ENCODE peak calls at places on chromosomes 4 and X, in ten cellular contexts. G is Peyer's patch; T is endodermal cell; M is IMR-90; A is stomach; B is tibial nerve; R is CD8-positive, alpha-beta T cell; E is uterus; U is suprapubic skin; N is upper lobe of right lung. W is an unnamed sample.

GRCh38 chr4:141530627-141531026 is 105.8 kb upstream of the IL15 start:
- DNase-seq in G (no peak), T (no peak), M (peak; percentile 25), A (no peak), B (no peak), R (no peak), E (no peak), U (no peak), N (no peak), W (no peak)

GRCh38 chr4:101418466-101418865 is 71.1 kb upstream of the PPP3CA start:
- DNase-seq in G (no peak), T (no peak), M (no peak), A (no peak), B (no peak), R (no peak), E (no peak), U (no peak), N (no peak), W (no peak)

GRCh38 chr4:178264001-178264400 is 821.8 kb upstream of the AGA start:
- DNase-seq in G (no peak), T (no peak), M (no peak), A (no peak), B (no peak), R (no peak), E (no peak), U (no peak), N (no peak), W (no peak)

GRCh38 chr4:100149190-100149589 is 41.1 kb downstream of the DDIT4L start:
- DNase-seq in G (no peak), T (no peak), M (no peak), A (no peak), B (no peak), R (no peak), E (no peak), U (no peak), N (no peak), W (no peak)

GRCh38 chrX:16524327-16524726 is 125.6 kb upstream of the S100G start:
- DNase-seq in G (no peak), T (no peak), M (no peak), A (no peak), B (no peak), R (no peak), E (no peak), U (no peak), N (no peak), W (no peak)

GRCh38 chrX:84224741-84225140 is 36.7 kb upstream of the RPS6KA6 start:
- DNase-seq in G (no peak), T (no peak), M (no peak), A (no peak), B (no peak), R (no peak), E (no peak), U (no peak), N (no peak), W (no peak)

GRCh38 chr4:71187399-71188196 is 151.2 kb upstream of the SLC4A4 start:
- DNase-seq in G (peak; percentile 67), T (peak; percentile 79), M (peak; percentile 60), A (peak; percentile 60), B (no peak), R (peak; percentile 54), E (no peak), U (no peak), N (peak; percentile 68), W (peak; percentile 35)

GRCh38 chr4:136939781-136940180 is 592.5 kb downstream of the PCDH18 start:
- DNase-seq in G (no peak), T (no peak), M (no peak), A (no peak), B (no peak), R (no peak), E (no peak), U (no peak), N (no peak), W (no peak)

GRCh38 chr4:8315343-8316250 is 46.0 kb downstream of the HTRA3 start:
- DNase-seq in G (peak; percentile 48), T (peak; percentile 87), M (peak; percentile 89), A (peak; percentile 61), B (peak; percentile 15), R (peak; percentile 41), E (peak; percentile 67), U (peak; percentile 70), N (peak; percentile 81), W (peak; percentile 45)

GRCh38 chrX:74246524-74246923 is 57.5 kb upstream of the ZCCHC13 start:
- DNase-seq in G (no peak), T (no peak), M (peak; percentile 42), A (no peak), B (no peak), R (no peak), E (no peak), U (no peak), N (no peak), W (no peak)

GRCh38 chr4:13455411-13455810 is 28.7 kb downstream of the RAB28 start:
- DNase-seq in G (no peak), T (no peak), M (peak; percentile 76), A (no peak), B (no peak), R (no peak), E (no peak), U (no peak), N (no peak), W (no peak)

GRCh38 chr4:5785806-5786680 is 75.0 kb downstream of the EVC start:
- DNase-seq in G (no peak), T (no peak), M (peak; percentile 92), A (no peak), B (no peak), R (peak; percentile 11), E (no peak), U (no peak), N (peak; percentile 15), W (no peak)

GRCh38 chr4:177322881-177323280 is 13.2 kb downstream of the NEIL3 start:
- DNase-seq in G (no peak), T (no peak), M (no peak), A (no peak), B (no peak), R (no peak), E (no peak), U (no peak), N (no peak), W (no peak)

DNA sequence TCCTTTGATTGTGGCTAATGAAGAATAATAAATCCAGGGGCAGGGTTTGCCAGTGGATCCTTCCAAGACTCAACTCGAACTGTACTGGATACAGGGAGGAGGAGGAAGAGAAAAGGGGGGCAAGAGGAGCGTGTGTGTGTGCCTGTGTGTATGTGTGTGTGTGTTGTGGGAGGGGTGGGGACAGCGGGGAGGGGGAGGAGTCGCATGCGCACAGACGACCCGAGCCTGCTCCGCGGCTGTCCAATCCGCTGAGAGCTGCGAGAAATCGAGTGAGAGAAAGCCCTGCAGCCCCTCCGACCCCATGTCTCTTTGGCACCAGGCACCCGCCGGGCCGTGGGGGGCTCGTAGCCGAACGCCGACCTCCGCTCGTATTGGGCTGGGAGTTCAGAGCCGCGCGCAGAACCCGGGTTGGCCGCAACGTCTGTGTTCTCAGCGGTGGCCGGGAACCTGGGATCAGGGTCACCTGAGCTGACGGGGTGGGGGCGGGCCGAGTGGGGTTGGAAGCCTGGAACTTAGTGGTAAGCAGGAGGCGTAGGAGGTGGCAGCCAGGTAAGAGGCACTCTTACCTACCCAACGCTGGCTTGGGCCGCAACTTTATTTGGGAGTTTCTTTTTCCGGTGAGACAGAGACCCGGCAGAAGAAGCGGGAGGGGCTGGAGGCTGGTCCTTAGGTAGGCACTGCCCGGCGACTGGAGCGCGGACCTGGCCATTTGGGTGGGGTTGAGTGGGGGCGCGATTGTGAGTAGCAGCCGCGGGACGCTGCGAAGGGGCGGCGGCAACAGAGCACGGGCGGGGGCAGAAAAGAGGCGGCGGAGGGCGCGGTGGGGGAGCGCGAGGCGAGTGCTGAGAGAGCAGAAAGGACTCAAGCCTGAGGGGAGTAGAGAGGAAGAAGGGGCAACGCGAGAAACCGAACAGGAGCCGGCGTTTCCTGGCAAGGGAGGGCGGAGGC is 566 bp upstream of the POU4F2 start:
- DNase-seq in G (no peak), T (peak; percentile 80), M (no peak), A (no peak), B (no peak), R (no peak), E (no peak), U (no peak), N (no peak), W (no peak)
- H3K27me3 ChIP-seq in G (peaks cover 36% of the 10 kb centered on the region), T (peaks cover 100% of the 10 kb centered on the region), M (peaks cover 52% of the 10 kb centered on the region), A (peaks cover 92% of the 10 kb centered on the region), B (peaks cover 100% of the 10 kb centered on the region), R (peaks cover 35% of the 10 kb centered on the region), E (peaks cover 64% of the 10 kb centered on the region), U (peaks cover 100% of the 10 kb centered on the region), N (peaks cover 94% of the 10 kb centered on the region), W (peaks cover 40% of the 10 kb centered on the region)

GRCh38 chr4:123386608-123387007 is 10.0 kb upstream of the SPRY1 start:
- DNase-seq in G (no peak), T (no peak), M (peak; percentile 18), A (no peak), B (no peak), R (no peak), E (no peak), U (no peak), N (no peak), W (no peak)
- H3K27ac ChIP-seq in G (no peak overlapping the region), T (no peak overlapping the region), M (no peak overlapping the region), A (no peak overlapping the region), B (no peak overlapping the region), R (no peak overlapping the region), E (no peak overlapping the region), U (no peak overlapping the region), N (no peak overlapping the region), W (no peak overlapping the region)

GRCh38 chrX:127037179-127037578 is 217.7 kb downstream of the PRR32 start:
- DNase-seq in G (no peak), T (no peak), M (no peak), A (no peak), B (no peak), R (no peak), E (no peak), U (no peak), N (no peak), W (no peak)

DNA sequence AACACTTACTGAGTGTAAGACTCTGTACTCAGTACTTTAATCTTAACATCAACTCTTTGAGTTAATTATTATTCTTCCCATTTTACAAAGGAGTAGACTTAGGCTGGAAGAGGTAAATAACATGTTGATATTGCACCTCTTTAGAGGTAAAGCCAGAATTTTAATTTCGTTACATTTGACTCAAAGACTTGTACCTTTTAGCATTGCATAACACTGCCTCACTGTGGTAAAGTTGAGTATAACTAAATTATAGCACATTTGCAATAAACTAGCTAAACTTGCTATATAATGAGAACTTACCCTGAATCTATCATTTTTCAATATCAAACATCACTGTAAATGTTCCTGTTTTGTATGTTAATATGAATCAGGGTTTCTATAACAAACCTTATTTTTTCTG is 218.5 kb downstream of the PRR32 start:
- DNase-seq in G (no peak), T (no peak), M (no peak), A (no peak), B (no peak), R (no peak), E (no peak), U (no peak), N (no peak), W (no peak)
- TF ChIP-seq CTCF in G (no peak), T (peak; percentile 80), M (no peak), A (no peak), B (no peak), R (no peak), E (no peak), U (no peak), N (peak; percentile 20), W (no peak)

DNA sequence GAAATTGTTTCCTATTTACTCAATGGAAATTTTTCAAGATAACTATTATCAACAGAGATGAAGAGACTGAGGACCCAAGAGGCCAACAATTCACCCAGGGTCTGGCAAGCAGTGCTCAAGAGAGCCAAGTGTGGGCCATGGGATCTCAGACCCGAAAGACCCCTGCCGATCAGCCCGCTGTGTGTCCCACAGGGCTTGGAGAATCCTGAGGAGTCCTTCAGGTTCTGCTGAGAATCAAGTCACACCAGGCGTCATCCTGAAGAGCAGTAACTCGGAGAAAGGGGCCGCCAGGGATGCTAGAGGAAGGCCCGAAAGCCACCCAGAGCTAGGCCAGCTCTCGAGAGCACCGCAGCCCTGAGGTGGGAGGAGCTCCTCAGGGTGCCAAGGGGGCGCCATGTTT is 48.7 kb downstream of the FGFRL1 start:
- DNase-seq in G (no peak), T (peak; percentile 32), M (no peak), A (no peak), B (no peak), R (no peak), E (no peak), U (peak; percentile 30), N (no peak), W (no peak)
- H3K27me3 ChIP-seq in G (no peaks in the 10 kb centered on the region), T (peaks cover 84% of the 10 kb centered on the region), M (peaks cover 67% of the 10 kb centered on the region), A (peaks cover 8% of the 10 kb centered on the region), B (peaks cover 58% of the 10 kb centered on the region), R (no peaks in the 10 kb centered on the region), E (peaks cover 5% of the 10 kb centered on the region), U (peaks cover 57% of the 10 kb centered on the region), N (peaks cover 30% of the 10 kb centered on the region), W (no peaks in the 10 kb centered on the region)